ENCODE peak calls at places on chromosomes 11 and 22, in nine cellular contexts. One of them, this sample, is unnamed.

GRCh38 chr22:38205261-38206128 is 3.7 kb downstream of the MAFF start:
- DNase-seq in transverse colon: peak; percentile 66
- DNase-seq in endothelial cell of umbilical vein: peak; percentile 77
- DNase-seq in stomach: no peak
- DNase-seq in sigmoid colon: peak; percentile 94
- DNase-seq in prostate gland: no peak
- DNase-seq in breast epithelium: peak; percentile 87
- DNase-seq in suprapubic skin: no peak
- DNase-seq in HCT116: no peak
- DNase-seq in this sample: peak; percentile 91

GRCh38 chr11:20131744-20132666 is 28.3 kb downstream of the DBX1 start:
- DNase-seq in breast epithelium: peak; percentile 35
- DNase-seq in stomach: peak; percentile 68
- DNase-seq in transverse colon: peak; percentile 70
- DNase-seq in HCT116: no peak
- DNase-seq in suprapubic skin: peak; percentile 85
- DNase-seq in endothelial cell of umbilical vein: peak; percentile 64
- DNase-seq in prostate gland: peak; percentile 50
- DNase-seq in sigmoid colon: peak; percentile 85
- DNase-seq in this sample: no peak

GRCh38 chr11:95544095-95544795 is 245.3 kb downstream of the FAM76B start:
- DNase-seq in prostate gland: no peak
- DNase-seq in HCT116: no peak
- DNase-seq in suprapubic skin: no peak
- DNase-seq in breast epithelium: no peak
- DNase-seq in transverse colon: no peak
- DNase-seq in endothelial cell of umbilical vein: no peak
- DNase-seq in sigmoid colon: no peak
- DNase-seq in stomach: no peak
- DNase-seq in this sample: no peak

GRCh38 chr22:39349967-39350802 is at the start of gene SYNGR1:
- DNase-seq in breast epithelium: no peak
- DNase-seq in suprapubic skin: no peak
- DNase-seq in prostate gland: no peak
- DNase-seq in endothelial cell of umbilical vein: no peak
- DNase-seq in HCT116: no peak
- DNase-seq in stomach: peak; percentile 26
- DNase-seq in transverse colon: no peak
- DNase-seq in sigmoid colon: no peak
- DNase-seq in this sample: no peak

GRCh38 chr11:35619754-35620640 is 1.7 kb downstream of the FJX1 start:
- DNase-seq in stomach: no peak
- DNase-seq in transverse colon: peak; percentile 8
- DNase-seq in endothelial cell of umbilical vein: peak; percentile 43
- DNase-seq in suprapubic skin: no peak
- DNase-seq in sigmoid colon: peak; percentile 63
- DNase-seq in HCT116: no peak
- DNase-seq in breast epithelium: no peak
- DNase-seq in prostate gland: no peak
- DNase-seq in this sample: no peak

GRCh38 chr11:44079376-44079775 is 13.3 kb downstream of the ACCS start:
- DNase-seq in suprapubic skin: no peak
- DNase-seq in stomach: no peak
- DNase-seq in transverse colon: no peak
- DNase-seq in endothelial cell of umbilical vein: no peak
- DNase-seq in breast epithelium: no peak
- DNase-seq in HCT116: no peak
- DNase-seq in prostate gland: no peak
- DNase-seq in sigmoid colon: no peak
- DNase-seq in this sample: peak; percentile 54

GRCh38 chr11:69558519-69558941 is 77.1 kb downstream of the LINC01488 start:
- DNase-seq in endothelial cell of umbilical vein: no peak
- DNase-seq in breast epithelium: no peak
- DNase-seq in sigmoid colon: no peak
- DNase-seq in stomach: no peak
- DNase-seq in HCT116: no peak
- DNase-seq in transverse colon: no peak
- DNase-seq in suprapubic skin: peak; percentile 8
- DNase-seq in prostate gland: no peak
- DNase-seq in this sample: no peak

GRCh38 chr11:102318469-102318868 is 1.2 kb downstream of the BIRC3 start:
- DNase-seq in endothelial cell of umbilical vein: no peak
- DNase-seq in breast epithelium: no peak
- DNase-seq in transverse colon: peak; percentile 30
- DNase-seq in sigmoid colon: no peak
- DNase-seq in prostate gland: no peak
- DNase-seq in stomach: peak; percentile 42
- DNase-seq in suprapubic skin: no peak
- DNase-seq in HCT116: no peak
- DNase-seq in this sample: no peak

GRCh38 chr11:92893276-92893675 is 76.2 kb upstream of the MTNR1B start:
- DNase-seq in breast epithelium: no peak
- DNase-seq in HCT116: no peak
- DNase-seq in prostate gland: no peak
- DNase-seq in endothelial cell of umbilical vein: no peak
- DNase-seq in sigmoid colon: no peak
- DNase-seq in transverse colon: no peak
- DNase-seq in stomach: no peak
- DNase-seq in suprapubic skin: no peak
- DNase-seq in this sample: no peak

GRCh38 chr11:9462806-9463537 is 2.2 kb downstream of the ZNF143 start:
- DNase-seq in endothelial cell of umbilical vein: no peak
- DNase-seq in sigmoid colon: no peak
- DNase-seq in breast epithelium: no peak
- DNase-seq in prostate gland: no peak
- DNase-seq in stomach: no peak
- DNase-seq in transverse colon: no peak
- DNase-seq in HCT116: no peak
- DNase-seq in suprapubic skin: no peak
- DNase-seq in this sample: no peak

GRCh38 chr22:31241936-31242335 is 29.8 kb downstream of the LIMK2 start:
- DNase-seq in breast epithelium: no peak
- DNase-seq in suprapubic skin: no peak
- DNase-seq in stomach: no peak
- DNase-seq in prostate gland: no peak
- DNase-seq in transverse colon: no peak
- DNase-seq in endothelial cell of umbilical vein: peak; percentile 80
- DNase-seq in sigmoid colon: no peak
- DNase-seq in HCT116: no peak
- DNase-seq in this sample: no peak

GRCh38 chr22:24420072-24420976 is 7.1 kb upstream of the ADORA2A start:
- DNase-seq in breast epithelium: no peak
- DNase-seq in HCT116: no peak
- DNase-seq in sigmoid colon: peak; percentile 72
- DNase-seq in stomach: no peak
- DNase-seq in prostate gland: no peak
- DNase-seq in suprapubic skin: no peak
- DNase-seq in transverse colon: no peak
- DNase-seq in endothelial cell of umbilical vein: peak; percentile 94
- DNase-seq in this sample: no peak

GRCh38 chr11:114914231-114915005 is 236.1 kb downstream of the NXPE2 start:
- DNase-seq in sigmoid colon: no peak
- DNase-seq in HCT116: no peak
- DNase-seq in transverse colon: no peak
- DNase-seq in breast epithelium: no peak
- DNase-seq in endothelial cell of umbilical vein: no peak
- DNase-seq in suprapubic skin: no peak
- DNase-seq in prostate gland: no peak
- DNase-seq in stomach: no peak
- DNase-seq in this sample: no peak

GRCh38 chr11:76700177-76701100 is 29.9 kb upstream of the LRRC32 start:
- DNase-seq in stomach: no peak
- DNase-seq in prostate gland: no peak
- DNase-seq in transverse colon: no peak
- DNase-seq in suprapubic skin: no peak
- DNase-seq in endothelial cell of umbilical vein: peak; percentile 95
- DNase-seq in sigmoid colon: no peak
- DNase-seq in HCT116: peak; percentile 79
- DNase-seq in breast epithelium: no peak
- DNase-seq in this sample: no peak

GRCh38 chr22:40392618-40393017 is 22.2 kb downstream of the SGSM3 start:
- DNase-seq in HCT116: no peak
- DNase-seq in endothelial cell of umbilical vein: peak; percentile 50
- DNase-seq in transverse colon: no peak
- DNase-seq in prostate gland: no peak
- DNase-seq in stomach: no peak
- DNase-seq in breast epithelium: no peak
- DNase-seq in suprapubic skin: no peak
- DNase-seq in sigmoid colon: no peak
- DNase-seq in this sample: no peak

GRCh38 chr22:38086001-38086845 is 2.2 kb upstream of the SLC16A8 start:
- DNase-seq in stomach: no peak
- DNase-seq in HCT116: no peak
- DNase-seq in endothelial cell of umbilical vein: no peak
- DNase-seq in breast epithelium: no peak
- DNase-seq in sigmoid colon: no peak
- DNase-seq in prostate gland: no peak
- DNase-seq in transverse colon: no peak
- DNase-seq in suprapubic skin: no peak
- DNase-seq in this sample: no peak

GRCh38 chr11:83779876-83780275 is 493.7 kb upstream of the CCDC90B start:
- DNase-seq in prostate gland: no peak
- DNase-seq in suprapubic skin: no peak
- DNase-seq in sigmoid colon: no peak
- DNase-seq in endothelial cell of umbilical vein: no peak
- DNase-seq in transverse colon: no peak
- DNase-seq in HCT116: no peak
- DNase-seq in stomach: no peak
- DNase-seq in breast epithelium: no peak
- DNase-seq in this sample: no peak
- H3K27ac ChIP-seq in prostate gland: no peak overlapping the region
- H3K27ac ChIP-seq in suprapubic skin: no peak overlapping the region
- H3K27ac ChIP-seq in sigmoid colon: no peak overlapping the region
- H3K27ac ChIP-seq in endothelial cell of umbilical vein: no peak overlapping the region
- H3K27ac ChIP-seq in transverse colon: no peak overlapping the region
- H3K27ac ChIP-seq in HCT116: no peak overlapping the region
- H3K27ac ChIP-seq in stomach: no peak overlapping the region
- H3K27ac ChIP-seq in breast epithelium: no peak overlapping the region
- H3K27ac ChIP-seq in this sample: no peak overlapping the region

DNA sequence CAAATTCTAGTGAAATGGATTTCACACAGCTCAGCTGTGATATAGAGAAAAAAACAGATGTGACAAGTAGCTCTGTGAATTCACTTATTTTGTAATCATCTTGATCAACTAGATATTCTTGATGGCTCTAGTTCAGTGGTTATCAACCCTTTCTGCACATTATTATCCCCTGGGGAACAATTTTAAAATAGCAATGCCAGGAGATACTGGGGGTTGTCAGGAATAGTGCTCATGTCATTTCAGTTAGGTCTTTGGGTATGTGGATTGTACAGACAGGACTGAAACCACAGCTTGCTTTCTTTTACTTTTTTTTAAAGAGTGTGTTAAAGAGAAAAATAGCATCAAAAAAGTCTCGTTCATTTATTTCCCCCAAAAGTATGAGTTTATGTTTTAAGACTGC is 269.0 kb upstream of the PDGFD start:
- DNase-seq in breast epithelium: no peak
- DNase-seq in endothelial cell of umbilical vein: no peak
- DNase-seq in prostate gland: no peak
- DNase-seq in transverse colon: no peak
- DNase-seq in suprapubic skin: no peak
- DNase-seq in stomach: no peak
- DNase-seq in HCT116: no peak
- DNase-seq in sigmoid colon: no peak
- DNase-seq in this sample: no peak
- TF ChIP-seq POLR2AphosphoS5 in breast epithelium: no peak
- TF ChIP-seq POLR2AphosphoS5 in endothelial cell of umbilical vein: no peak
- TF ChIP-seq POLR2AphosphoS5 in prostate gland: no peak
- TF ChIP-seq POLR2AphosphoS5 in transverse colon: no peak
- TF ChIP-seq POLR2AphosphoS5 in suprapubic skin: no peak
- TF ChIP-seq POLR2AphosphoS5 in stomach: no peak
- TF ChIP-seq POLR2AphosphoS5 in HCT116: no peak
- TF ChIP-seq POLR2AphosphoS5 in sigmoid colon: no peak
- TF ChIP-seq POLR2AphosphoS5 in this sample: no peak

DNA sequence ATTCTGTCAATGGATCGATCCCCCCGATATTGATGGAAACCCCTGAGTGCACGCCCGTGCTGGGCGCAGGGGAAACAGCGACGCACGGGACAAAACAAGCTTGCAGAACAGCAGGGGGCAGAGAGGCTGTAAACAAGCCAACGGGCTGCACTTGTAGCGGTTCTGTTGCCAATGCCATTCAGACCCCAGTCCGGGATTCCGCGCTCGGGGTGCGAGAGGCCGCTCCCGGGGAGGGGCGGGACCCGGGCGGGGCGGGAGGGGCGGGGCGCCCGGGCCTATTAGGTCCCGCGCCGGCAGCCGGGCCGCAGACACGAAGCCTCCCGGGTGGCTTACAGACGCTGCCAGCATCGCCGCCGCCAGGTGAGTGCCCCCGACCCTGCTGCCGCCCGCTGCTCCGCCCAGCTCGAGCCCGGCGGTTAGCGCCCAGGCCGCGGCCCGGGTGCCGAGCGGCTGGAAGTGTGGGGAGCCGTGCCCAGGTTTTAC is at the start of gene BIK:
- DNase-seq in prostate gland: peak; percentile 68
- DNase-seq in sigmoid colon: no peak
- DNase-seq in transverse colon: peak; percentile 75
- DNase-seq in stomach: peak; percentile 68
- DNase-seq in suprapubic skin: no peak
- DNase-seq in endothelial cell of umbilical vein: peak; percentile 47
- DNase-seq in HCT116: no peak
- DNase-seq in breast epithelium: no peak
- DNase-seq in this sample: no peak
- TF ChIP-seq POLR2A in prostate gland: peak; percentile 61
- TF ChIP-seq POLR2A in sigmoid colon: no peak
- TF ChIP-seq POLR2A in transverse colon: peak; percentile 48
- TF ChIP-seq POLR2A in stomach: no peak
- TF ChIP-seq POLR2A in suprapubic skin: no peak
- TF ChIP-seq POLR2A in endothelial cell of umbilical vein: no peak
- TF ChIP-seq POLR2A in HCT116: peak; percentile 53
- TF ChIP-seq POLR2A in breast epithelium: no peak
- TF ChIP-seq POLR2A in this sample: no peak

DNA sequence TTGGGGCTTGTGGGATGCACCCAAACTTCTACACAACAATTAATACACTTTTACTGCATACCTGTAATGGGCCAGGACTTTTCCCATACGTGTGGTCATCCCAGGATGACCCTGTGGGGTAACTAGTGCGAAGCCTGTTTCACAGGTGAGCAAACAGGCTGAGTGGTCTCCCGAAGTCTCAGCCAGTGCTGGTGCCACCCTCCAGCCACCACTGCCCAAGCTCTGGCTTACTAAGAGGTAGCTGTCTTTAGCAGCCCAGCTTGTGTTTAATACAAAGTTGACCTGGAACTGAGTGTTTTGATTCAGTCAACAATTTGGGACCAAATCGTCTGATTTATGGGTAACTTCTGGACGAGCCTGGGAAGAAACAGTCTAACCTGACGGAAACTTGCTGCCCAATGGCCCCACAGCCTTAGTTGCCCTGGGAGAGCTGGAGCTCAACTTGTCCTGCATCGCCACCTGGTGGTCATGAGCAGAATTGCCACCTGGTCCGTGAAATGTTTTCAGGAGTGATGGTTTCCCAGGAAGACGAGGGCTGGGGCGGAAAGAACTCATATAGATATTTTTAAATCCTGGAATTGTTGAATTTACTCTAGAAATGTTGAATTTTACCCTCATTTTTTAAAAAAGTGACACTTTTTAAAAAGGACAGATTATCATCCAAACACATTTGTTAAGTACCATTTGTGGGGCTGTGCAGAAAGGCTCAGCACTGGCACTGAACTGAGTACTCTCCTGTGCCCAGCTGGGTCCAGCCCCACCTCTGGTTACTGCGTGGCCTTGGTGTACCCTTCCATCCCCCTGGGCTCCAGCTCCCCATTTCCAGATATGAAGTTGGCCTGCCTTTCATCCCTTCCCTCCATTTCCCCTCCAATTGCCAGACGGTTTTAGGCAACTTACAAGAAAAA is 95.5 kb upstream of the PARVA start:
- DNase-seq in suprapubic skin: peak; percentile 93
- DNase-seq in stomach: peak; percentile 89
- DNase-seq in prostate gland: peak; percentile 87
- DNase-seq in HCT116: peak; percentile 58
- DNase-seq in sigmoid colon: peak; percentile 92
- DNase-seq in endothelial cell of umbilical vein: peak; percentile 81
- DNase-seq in transverse colon: peak; percentile 87
- DNase-seq in breast epithelium: peak; percentile 88
- DNase-seq in this sample: peak; percentile 90
- H3K27ac ChIP-seq in suprapubic skin: no peak overlapping the region
- H3K27ac ChIP-seq in stomach: no peak overlapping the region
- H3K27ac ChIP-seq in prostate gland: no peak overlapping the region
- H3K27ac ChIP-seq in HCT116: no peak overlapping the region
- H3K27ac ChIP-seq in sigmoid colon: no peak overlapping the region
- H3K27ac ChIP-seq in endothelial cell of umbilical vein: no peak overlapping the region
- H3K27ac ChIP-seq in transverse colon: no peak overlapping the region
- H3K27ac ChIP-seq in breast epithelium: no peak overlapping the region
- H3K27ac ChIP-seq in this sample: no peak overlapping the region